ENCODE peak calls at places on chromosomes 2 and 18, in ten cellular contexts. Z is lower lobe of right lung; B is gastrocnemius medialis; Y is SK-N-SH; E is AG04449; X is tibial nerve; W is lower leg skin; U is epithelial cell of esophagus; L is CD8-positive, alpha-beta T cell; I is coronary artery. M is an unnamed sample.

GRCh38 chr2:45823723-45824206 is 172.3 kb downstream of the PRKCE start:
- DNase-seq in Z (peak), B (peak), Y (peak), E (no peak), X (no peak), W (peak), U (peak), L (no peak), I (peak), M (no peak)

GRCh38 chr2:176911-177310 is 86.9 kb downstream of the SH3YL1 start:
- DNase-seq in Z (no peak), B (no peak), Y (no peak), E (no peak), X (no peak), W (no peak), U (peak), L (no peak), I (no peak), M (no peak)

GRCh38 chr2:182165196-182165595 is 179.5 kb downstream of the PPP1R1C start:
- DNase-seq in Z (no peak), B (no peak), Y (no peak), E (no peak), X (no peak), W (no peak), U (peak), L (no peak), I (no peak), M (no peak)

GRCh38 chr2:178225011-178225817 is 30.9 kb downstream of the OSBPL6 start:
- DNase-seq in Z (no peak), B (no peak), Y (no peak), E (no peak), X (no peak), W (no peak), U (no peak), L (no peak), I (no peak), M (peak)

GRCh38 chr2:188385857-188386256 is 94.2 kb downstream of the GULP1 start:
- DNase-seq in Z (no peak), B (no peak), Y (no peak), E (no peak), X (no peak), W (no peak), U (no peak), L (no peak), I (no peak), M (no peak)

GRCh38 chr2:75605770-75606535 is 40.6 kb upstream of the MRPL19 start:
- DNase-seq in Z (peak), B (no peak), Y (no peak), E (peak), X (no peak), W (no peak), U (peak), L (no peak), I (no peak), M (peak)

GRCh38 chr2:118246726-118247125 is 158.5 kb downstream of the INSIG2 start:
- DNase-seq in Z (no peak), B (peak), Y (no peak), E (no peak), X (no peak), W (no peak), U (no peak), L (no peak), I (no peak), M (no peak)

GRCh38 chr18:34767601-34768027 is 57.5 kb downstream of the DTNA start:
- DNase-seq in Z (no peak), B (no peak), Y (no peak), E (peak), X (no peak), W (no peak), U (peak), L (no peak), I (no peak), M (peak)

GRCh38 chr2:159713691-159714585 is 1.6 kb downstream of the MARCHF7 start:
- DNase-seq in Z (no peak), B (peak), Y (peak), E (no peak), X (no peak), W (no peak), U (peak), L (no peak), I (no peak), M (peak)

GRCh38 chr2:39772812-39773152 is 6.3 kb downstream of the THUMPD2 start:
- DNase-seq in Z (no peak), B (no peak), Y (no peak), E (no peak), X (no peak), W (no peak), U (no peak), L (no peak), I (no peak), M (no peak)

GRCh38 chr2:239140346-239141020 is 260.3 kb downstream of the HDAC4 start:
- DNase-seq in Z (no peak), B (no peak), Y (no peak), E (no peak), X (no peak), W (no peak), U (no peak), L (no peak), I (no peak), M (no peak)

GRCh38 chr2:227570615-227571014 is 28.1 kb upstream of the SCYGR2 start:
- DNase-seq in Z (no peak), B (no peak), Y (no peak), E (no peak), X (no peak), W (no peak), U (no peak), L (no peak), I (no peak), M (no peak)
- TF ChIP-seq CTCF in Z (no peak), B (no peak), Y (no peak), E (no peak), X (no peak), W (no peak), U (no peak), L (no peak), I (no peak), M (no peak)

GRCh38 chr2:15941970-15942710 is 1.8 kb downstream of the MYCN start:
- DNase-seq in Z (no peak), B (no peak), Y (peak), E (no peak), X (no peak), W (peak), U (peak), L (no peak), I (no peak), M (no peak)

GRCh38 chr2:15943914-15944313 is 3.6 kb downstream of the MYCN start:
- DNase-seq in Z (no peak), B (no peak), Y (peak), E (no peak), X (peak), W (peak), U (no peak), L (no peak), I (no peak), M (peak)

GRCh38 chr2:15944325-15945017 is 4.1 kb downstream of the MYCN start:
- DNase-seq in Z (no peak), B (no peak), Y (no peak), E (no peak), X (no peak), W (peak), U (no peak), L (no peak), I (no peak), M (no peak)

GRCh38 chr2:15942711-15943345 is 2.5 kb downstream of the MYCN start:
- DNase-seq in Z (no peak), B (no peak), Y (no peak), E (no peak), X (no peak), W (peak), U (no peak), L (no peak), I (no peak), M (no peak)

DNA sequence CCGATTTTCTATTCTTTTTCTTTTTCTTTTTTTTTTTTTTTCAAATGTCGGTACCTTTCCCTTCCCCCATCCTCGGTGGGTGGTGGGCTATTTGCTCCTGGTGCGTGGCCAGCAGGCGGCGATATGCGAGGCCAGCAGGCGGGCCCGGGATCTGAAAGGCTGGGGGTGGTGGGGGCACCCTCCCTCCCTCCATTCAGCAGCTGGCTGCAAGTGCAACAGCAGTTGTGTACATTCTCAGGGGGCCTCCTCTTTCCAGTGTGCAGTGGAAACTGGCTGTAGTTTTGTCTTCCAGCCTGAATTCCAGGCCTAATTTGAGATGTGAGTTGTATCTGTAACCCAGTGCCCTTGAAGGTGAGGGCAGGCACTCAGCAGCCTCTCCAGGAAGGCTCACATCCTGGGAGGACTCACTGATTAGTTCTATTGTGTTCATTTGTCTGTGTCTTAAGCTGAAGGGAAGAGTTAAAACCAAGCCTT is 3.1 kb downstream of the MYCN start:
- DNase-seq in Z (no peak), B (no peak), Y (peak), E (no peak), X (no peak), W (peak), U (no peak), L (no peak), I (no peak), M (no peak)
- H3K4me3 ChIP-seq in Z (no peak), B (peak), Y (peak), E (no peak), X (peak), W (no peak), U (no peak), L (no peak), I (no peak), M (no peak)

GRCh38 chr2:142734231-142734630 is 143.2 kb upstream of the KYNU start:
- DNase-seq in Z (no peak), B (no peak), Y (no peak), E (no peak), X (no peak), W (no peak), U (no peak), L (no peak), I (no peak), M (no peak)
- TF ChIP-seq CTCF in Z (no peak), B (no peak), Y (no peak), E (no peak), X (no peak), W (no peak), U (no peak), L (no peak), I (no peak), M (peak)

DNA sequence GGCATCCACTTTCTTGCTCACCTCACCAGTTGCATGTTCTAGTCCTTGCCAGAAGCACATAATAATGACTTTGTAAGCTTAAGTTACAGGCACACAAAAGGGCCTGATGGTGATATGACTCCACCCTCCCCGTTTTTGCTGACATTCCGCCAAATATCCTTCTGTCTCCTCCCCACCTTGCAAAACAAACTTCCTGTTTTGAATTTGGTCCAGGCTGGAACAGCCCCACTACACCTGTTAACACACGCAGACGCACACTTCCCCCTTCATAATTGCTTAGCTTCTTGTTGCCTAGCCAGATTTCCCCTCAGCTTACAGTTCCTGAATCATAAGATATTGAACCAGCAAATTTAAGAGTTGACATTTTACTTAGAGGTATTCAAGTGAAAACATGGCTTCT is at the start of gene MGAT5:
- DNase-seq in Z (no peak), B (no peak), Y (no peak), E (no peak), X (no peak), W (no peak), U (peak), L (no peak), I (no peak), M (peak)
- H3K4me3 ChIP-seq in Z (no peak), B (no peak), Y (no peak), E (no peak), X (no peak), W (no peak), U (no peak), L (no peak), I (no peak), M (no peak)

GRCh38 chr2:3424171-3424795 is 44.8 kb downstream of the TRAPPC12 start:
- DNase-seq in Z (no peak), B (no peak), Y (no peak), E (no peak), X (no peak), W (no peak), U (no peak), L (no peak), I (no peak), M (no peak)
- TF ChIP-seq CTCF in Z (peak), B (no peak), Y (no peak), E (no peak), X (no peak), W (no peak), U (no peak), L (peak), I (peak), M (no peak)

GRCh38 chr2:225797394-225797793 is 397.9 kb downstream of the NYAP2 start:
- DNase-seq in Z (no peak), B (no peak), Y (no peak), E (no peak), X (no peak), W (no peak), U (no peak), L (no peak), I (no peak), M (peak)

GRCh38 chr2:225788571-225788970 is 389.1 kb downstream of the NYAP2 start:
- DNase-seq in Z (no peak), B (no peak), Y (no peak), E (no peak), X (no peak), W (no peak), U (no peak), L (no peak), I (no peak), M (no peak)

DNA sequence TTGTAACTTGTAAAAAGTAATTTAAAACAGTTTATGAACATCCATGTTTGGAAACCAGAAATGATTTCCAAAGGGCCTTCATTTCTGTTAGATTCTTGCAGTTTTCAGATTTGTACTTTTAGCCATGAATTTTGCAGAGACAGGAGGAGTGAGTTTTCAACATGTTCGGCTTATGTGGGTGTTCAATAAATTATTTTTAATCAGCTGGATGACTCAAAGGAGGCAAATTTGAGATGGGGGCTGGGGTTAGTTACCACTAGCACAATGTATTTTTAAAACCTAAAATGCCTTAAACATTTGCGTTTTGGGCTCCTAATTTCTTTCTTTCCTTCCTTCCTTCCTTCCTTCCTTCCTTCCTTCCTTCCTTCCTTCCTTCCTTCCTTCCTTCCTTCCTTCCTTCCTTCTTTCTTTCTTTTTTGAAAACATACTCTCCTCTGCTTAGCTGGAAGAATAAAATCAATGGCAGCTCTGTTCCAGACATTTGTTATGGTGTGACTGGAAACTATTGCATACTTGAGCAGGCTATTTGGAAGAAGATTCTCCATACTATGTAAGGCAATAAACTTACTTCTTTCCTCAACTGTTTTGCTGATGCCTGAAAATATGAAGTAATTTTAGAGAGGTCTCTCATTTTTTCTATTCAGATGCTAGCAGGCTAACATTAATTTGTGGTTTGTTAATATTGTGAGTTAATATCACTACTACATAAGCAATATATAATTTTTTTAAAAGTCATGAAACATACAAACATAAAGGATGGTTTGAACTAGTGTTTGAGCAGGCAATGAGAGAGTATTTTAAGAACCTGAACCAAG is 394.4 kb downstream of the NYAP2 start:
- DNase-seq in Z (no peak), B (no peak), Y (no peak), E (no peak), X (no peak), W (no peak), U (no peak), L (no peak), I (no peak), M (no peak)
- H3K4me3 ChIP-seq in Z (no peak), B (no peak), Y (no peak), E (no peak), X (no peak), W (no peak), U (no peak), L (no peak), I (no peak), M (no peak)

GRCh38 chr2:195656859-195657633 is at the start of gene SLC39A10:
- DNase-seq in Z (peak), B (peak), Y (peak), E (peak), X (peak), W (peak), U (peak), L (peak), I (peak), M (peak)
- TF ChIP-seq CTCF in Z (no peak), B (no peak), Y (no peak), E (no peak), X (peak), W (no peak), U (no peak), L (no peak), I (peak), M (no peak)

GRCh38 chr2:172086349-172087190 is 1.3 kb downstream of the DLX1 start:
- DNase-seq in Z (no peak), B (no peak), Y (peak), E (no peak), X (peak), W (no peak), U (peak), L (peak), I (no peak), M (no peak)
- H3K4me3 ChIP-seq in Z (no peak), B (peak), Y (peak), E (peak), X (peak), W (no peak), U (peak), L (no peak), I (peak), M (peak)